ENCODE peak calls at places on chromosome 22, in four cellular contexts. One of them, this sample, is unnamed. For H3K79me2, the result is how much of the 10 kb centered on the place peaks cover.

GRCh38 chr22:31055322-31056159 is 25.6 kb upstream of the SMTN start:
- DNase-seq in neural progenitor cell: peak
- DNase-seq in trophoblast cell: peak
- DNase-seq in PC-9: peak
- DNase-seq in this sample: peak

GRCh38 chr22:38181453-38182200 is at the start of gene PLA2G6:
- DNase-seq in neural progenitor cell: peak
- DNase-seq in trophoblast cell: peak
- DNase-seq in PC-9: peak
- DNase-seq in this sample: peak

GRCh38 chr22:47601666-47602065 is 839.2 kb downstream of the TBC1D22A start:
- DNase-seq in neural progenitor cell: no peak
- DNase-seq in trophoblast cell: no peak
- DNase-seq in PC-9: no peak
- DNase-seq in this sample: no peak

GRCh38 chr22:37708580-37709444 is 12.0 kb downstream of the TRIOBP start:
- DNase-seq in neural progenitor cell: no peak
- DNase-seq in trophoblast cell: no peak
- DNase-seq in PC-9: no peak
- DNase-seq in this sample: no peak

GRCh38 chr22:33605201-33605600 is 315.1 kb downstream of the LARGE1 start:
- DNase-seq in neural progenitor cell: no peak
- DNase-seq in trophoblast cell: no peak
- DNase-seq in PC-9: no peak
- DNase-seq in this sample: peak

GRCh38 chr22:46752286-46752685 is 10.2 kb upstream of the TBC1D22A start:
- DNase-seq in neural progenitor cell: no peak
- DNase-seq in trophoblast cell: no peak
- DNase-seq in PC-9: no peak
- DNase-seq in this sample: no peak

GRCh38 chr22:29882716-29883044 is 294 bp upstream of the MTMR3 start:
- DNase-seq in neural progenitor cell: no peak
- DNase-seq in trophoblast cell: no peak
- DNase-seq in PC-9: no peak
- DNase-seq in this sample: no peak

GRCh38 chr22:19965771-19966709 is 24.4 kb upstream of the TXNRD2 start:
- DNase-seq in neural progenitor cell: peak
- DNase-seq in trophoblast cell: peak
- DNase-seq in PC-9: no peak
- DNase-seq in this sample: peak

GRCh38 chr22:34776827-34777226 is 289.1 kb upstream of the ISX start:
- DNase-seq in neural progenitor cell: no peak
- DNase-seq in trophoblast cell: no peak
- DNase-seq in PC-9: no peak
- DNase-seq in this sample: no peak

GRCh38 chr22:22773979-22774738 is 113.5 kb upstream of the IGLL5 start:
- DNase-seq in neural progenitor cell: no peak
- DNase-seq in trophoblast cell: no peak
- DNase-seq in PC-9: no peak
- DNase-seq in this sample: no peak

GRCh38 chr22:50695421-50696250 is 23.0 kb downstream of the SHANK3 start:
- DNase-seq in neural progenitor cell: no peak
- DNase-seq in trophoblast cell: no peak
- DNase-seq in PC-9: no peak
- DNase-seq in this sample: no peak

GRCh38 chr22:50696251-50696798 is 23.7 kb downstream of the SHANK3 start:
- DNase-seq in neural progenitor cell: no peak
- DNase-seq in trophoblast cell: no peak
- DNase-seq in PC-9: no peak
- DNase-seq in this sample: no peak

GRCh38 chr22:50694099-50694498 is 21.5 kb downstream of the SHANK3 start:
- DNase-seq in neural progenitor cell: no peak
- DNase-seq in trophoblast cell: no peak
- DNase-seq in PC-9: no peak
- DNase-seq in this sample: peak

GRCh38 chr22:50693462-50693861 is 20.8 kb downstream of the SHANK3 start:
- DNase-seq in neural progenitor cell: no peak
- DNase-seq in trophoblast cell: no peak
- DNase-seq in PC-9: no peak
- DNase-seq in this sample: no peak

GRCh38 chr22:50694766-50695420 is 22.3 kb downstream of the SHANK3 start:
- DNase-seq in neural progenitor cell: no peak
- DNase-seq in trophoblast cell: no peak
- DNase-seq in PC-9: no peak
- DNase-seq in this sample: no peak
- H3K79me2 ChIP-seq in neural progenitor cell: under half
- H3K79me2 ChIP-seq in trophoblast cell: under half
- H3K79me2 ChIP-seq in PC-9: under half
- H3K79me2 ChIP-seq in this sample: under half

GRCh38 chr22:43957871-43958270 is 2.6 kb downstream of the SAMM50 start:
- DNase-seq in neural progenitor cell: no peak
- DNase-seq in trophoblast cell: no peak
- DNase-seq in PC-9: no peak
- DNase-seq in this sample: peak
- H3K79me2 ChIP-seq in neural progenitor cell: half or more
- H3K79me2 ChIP-seq in trophoblast cell: under half
- H3K79me2 ChIP-seq in PC-9: half or more
- H3K79me2 ChIP-seq in this sample: half or more

GRCh38 chr22:17945156-17945850 is 79.1 kb downstream of the MICAL3 start:
- DNase-seq in neural progenitor cell: no peak
- DNase-seq in trophoblast cell: no peak
- DNase-seq in PC-9: no peak
- DNase-seq in this sample: no peak
- H3K79me2 ChIP-seq in neural progenitor cell: half or more
- H3K79me2 ChIP-seq in trophoblast cell: under half
- H3K79me2 ChIP-seq in PC-9: under half
- H3K79me2 ChIP-seq in this sample: half or more

GRCh38 chr22:28783786-28784671 is 11.5 kb downstream of the CCDC117 start:
- DNase-seq in neural progenitor cell: no peak
- DNase-seq in trophoblast cell: no peak
- DNase-seq in PC-9: no peak
- DNase-seq in this sample: no peak
- H3K79me2 ChIP-seq in neural progenitor cell: under half
- H3K79me2 ChIP-seq in trophoblast cell: under half
- H3K79me2 ChIP-seq in PC-9: under half
- H3K79me2 ChIP-seq in this sample: half or more

GRCh38 chr22:35872451-35872850 is 154.8 kb downstream of the APOL5 start:
- DNase-seq in neural progenitor cell: no peak
- DNase-seq in trophoblast cell: no peak
- DNase-seq in PC-9: no peak
- DNase-seq in this sample: no peak
- H3K79me2 ChIP-seq in neural progenitor cell: half or more
- H3K79me2 ChIP-seq in trophoblast cell: under half
- H3K79me2 ChIP-seq in PC-9: half or more
- H3K79me2 ChIP-seq in this sample: under half

GRCh38 chr22:40521046-40521445 is 115.5 kb downstream of the MRTFA start:
- DNase-seq in neural progenitor cell: no peak
- DNase-seq in trophoblast cell: no peak
- DNase-seq in PC-9: no peak
- DNase-seq in this sample: no peak

GRCh38 chr22:40519948-40520331 is 116.6 kb downstream of the MRTFA start:
- DNase-seq in neural progenitor cell: no peak
- DNase-seq in trophoblast cell: no peak
- DNase-seq in PC-9: no peak
- DNase-seq in this sample: no peak

GRCh38 chr22:40518840-40519239 is 117.7 kb downstream of the MRTFA start:
- DNase-seq in neural progenitor cell: no peak
- DNase-seq in trophoblast cell: no peak
- DNase-seq in PC-9: no peak
- DNase-seq in this sample: no peak

GRCh38 chr22:40520562-40520961 is 116.0 kb downstream of the MRTFA start:
- DNase-seq in neural progenitor cell: no peak
- DNase-seq in trophoblast cell: no peak
- DNase-seq in PC-9: no peak
- DNase-seq in this sample: no peak

GRCh38 chr22:40519284-40519947 is 117.1 kb downstream of the MRTFA start:
- DNase-seq in neural progenitor cell: no peak
- DNase-seq in trophoblast cell: no peak
- DNase-seq in PC-9: no peak
- DNase-seq in this sample: peak
- H3K79me2 ChIP-seq in neural progenitor cell: under half
- H3K79me2 ChIP-seq in trophoblast cell: under half
- H3K79me2 ChIP-seq in PC-9: under half
- H3K79me2 ChIP-seq in this sample: half or more

GRCh38 chr22:49565516-49565855 is 262.2 kb downstream of the BRD1 start:
- DNase-seq in neural progenitor cell: no peak
- DNase-seq in trophoblast cell: no peak
- DNase-seq in PC-9: no peak
- DNase-seq in this sample: no peak

GRCh38 chr22:49561976-49562375 is 265.7 kb downstream of the BRD1 start:
- DNase-seq in neural progenitor cell: no peak
- DNase-seq in trophoblast cell: no peak
- DNase-seq in PC-9: no peak
- DNase-seq in this sample: no peak

GRCh38 chr22:49562685-49563249 is 264.9 kb downstream of the BRD1 start:
- DNase-seq in neural progenitor cell: no peak
- DNase-seq in trophoblast cell: no peak
- DNase-seq in PC-9: no peak
- DNase-seq in this sample: no peak

GRCh38 chr22:49564666-49565515 is 262.8 kb downstream of the BRD1 start:
- DNase-seq in neural progenitor cell: no peak
- DNase-seq in trophoblast cell: no peak
- DNase-seq in PC-9: no peak
- DNase-seq in this sample: no peak

DNA sequence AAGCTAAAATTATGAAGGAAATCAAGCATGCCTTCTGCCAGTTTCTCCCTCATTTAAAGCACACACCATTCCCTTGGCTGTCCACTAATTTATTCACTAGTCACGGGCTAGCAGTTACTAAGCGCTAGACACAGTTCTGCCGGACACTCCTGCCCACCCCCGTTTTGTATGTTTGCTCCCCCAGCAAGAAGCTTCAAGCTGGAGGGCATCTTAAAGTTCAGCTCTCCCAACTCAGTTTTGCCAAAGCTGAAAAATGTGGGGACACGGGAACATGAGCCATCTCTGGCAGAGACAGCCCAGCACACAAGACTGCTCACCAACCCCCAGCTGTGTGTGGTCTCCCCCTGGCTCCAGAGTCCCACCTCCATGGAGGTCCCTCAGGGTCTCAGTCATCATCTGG is 263.6 kb downstream of the BRD1 start:
- DNase-seq in neural progenitor cell: no peak
- DNase-seq in trophoblast cell: no peak
- DNase-seq in PC-9: no peak
- DNase-seq in this sample: no peak
- H3K79me2 ChIP-seq in neural progenitor cell: under half
- H3K79me2 ChIP-seq in trophoblast cell: under half
- H3K79me2 ChIP-seq in PC-9: under half
- H3K79me2 ChIP-seq in this sample: under half

This sample was measured in GM23248.